ENCODE peak calls at places on chromosomes 13 and 19, in four cellular contexts. M is heart left ventricle, N is left ventricle myocardium inferior, K is H9. H is an unnamed sample. For H3K4me1, the result is how much of the 10 kb centered on the place peaks cover.

GRCh38 chr13:31540316-31540715 is 199.0 kb upstream of the RXFP2 start:
- DNase-seq in M (no peak), N (no peak), K (no peak), H (no peak)

GRCh38 chr13:23979361-23980159 is 82.3 kb upstream of the C1QTNF9B start:
- DNase-seq in M (peak), N (peak), K (peak), H (peak)

GRCh38 chr13:78239681-78240080 is 321.1 kb upstream of the EDNRB start:
- DNase-seq in M (no peak), N (no peak), K (peak), H (no peak)

GRCh38 chr13:90757127-90757680 is 590.3 kb upstream of the MIR17HG start:
- DNase-seq in M (no peak), N (no peak), K (no peak), H (no peak)

GRCh38 chr19:15449620-15450527 is at the start of gene WIZ:
- DNase-seq in M (peak), N (peak), K (peak), H (peak)

GRCh38 chr13:93226623-93227279 is at the start of gene GPC6:
- DNase-seq in M (no peak), N (no peak), K (peak), H (no peak)

GRCh38 chr13:44393391-44393790 is 19.8 kb downstream of the SERP2 start:
- DNase-seq in M (no peak), N (no peak), K (no peak), H (no peak)

GRCh38 chr13:80716610-80717081 is 375.7 kb upstream of the SPRY2 start:
- DNase-seq in M (no peak), N (no peak), K (no peak), H (no peak)

GRCh38 chr13:38687246-38688229 is 661 bp downstream of the FREM2 start:
- DNase-seq in M (peak), N (no peak), K (peak), H (peak)

GRCh38 chr13:80558074-80558473 is 217.1 kb upstream of the SPRY2 start:
- DNase-seq in M (no peak), N (no peak), K (no peak), H (no peak)

GRCh38 chr19:35212241-35212640 is 16.3 kb downstream of the FAM187B start:
- DNase-seq in M (no peak), N (no peak), K (no peak), H (no peak)

GRCh38 chr13:107192289-107192688 is 624.4 kb upstream of the ARGLU1 start:
- DNase-seq in M (no peak), N (no peak), K (no peak), H (no peak)

GRCh38 chr13:87661471-87661870 is 9.7 kb upstream of the SLITRK5 start:
- DNase-seq in M (no peak), N (no peak), K (no peak), H (no peak)

GRCh38 chr13:44273216-44273615 is 100.4 kb upstream of the SERP2 start:
- DNase-seq in M (no peak), N (no peak), K (no peak), H (no peak)

GRCh38 chr13:109344552-109345157 is 441.7 kb downstream of the IRS2 start:
- DNase-seq in M (no peak), N (no peak), K (no peak), H (no peak)

GRCh38 chr19:30115947-30116346 is 173.9 kb downstream of the URI1 start:
- DNase-seq in M (no peak), N (no peak), K (no peak), H (no peak)

GRCh38 chr13:105389373-105389772 is 1146.1 kb downstream of the EFNB2 start:
- DNase-seq in M (no peak), N (no peak), K (no peak), H (no peak)

GRCh38 chr13:77831870-77832269 is 86.8 kb downstream of the EDNRB start:
- DNase-seq in M (no peak), N (no peak), K (no peak), H (no peak)

GRCh38 chr19:29263305-29264080 is 50.5 kb upstream of the UQCRFS1 start:
- DNase-seq in M (no peak), N (peak), K (peak), H (no peak)

GRCh38 chr13:49812806-49813205 is 20.3 kb upstream of the KPNA3 start:
- DNase-seq in M (no peak), N (no peak), K (no peak), H (no peak)

GRCh38 chr19:6021878-6022569 is 44.1 kb upstream of the RANBP3 start:
- DNase-seq in M (peak), N (peak), K (peak), H (no peak)

GRCh38 chr13:73224708-73225107 is 165.9 kb downstream of the KLF5 start:
- DNase-seq in M (no peak), N (no peak), K (no peak), H (no peak)

GRCh38 chr13:26378116-26378515 is 124.2 kb downstream of the CDK8 start:
- DNase-seq in M (no peak), N (no peak), K (no peak), H (no peak)

DNA sequence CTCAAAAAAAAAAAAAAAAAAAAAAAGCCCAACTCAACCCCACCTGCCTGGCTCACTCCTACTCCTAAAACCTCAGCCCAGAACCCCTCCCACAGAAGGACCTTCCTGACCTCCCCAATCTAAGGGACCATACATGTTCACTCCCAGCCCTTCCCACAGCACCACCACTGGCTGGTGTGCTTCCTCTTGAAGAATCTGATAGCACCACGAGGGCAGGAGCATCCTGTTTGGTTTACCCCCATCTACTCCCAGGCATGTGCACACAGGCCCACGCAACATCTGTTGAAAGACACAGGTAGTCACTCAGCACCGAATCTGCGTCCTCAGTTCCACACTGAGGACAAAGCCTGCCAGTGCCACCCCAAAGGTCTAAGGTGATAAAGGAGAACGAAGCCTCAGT is 8.2 kb downstream of the LATS2 start:
- DNase-seq in M (no peak), N (no peak), K (no peak), H (no peak)
- H3K4me1 ChIP-seq in M (half or more), N (half or more), K (under half), H (under half)

GRCh38 chr13:71218960-71219359 is 648.0 kb downstream of the DACH1 start:
- DNase-seq in M (no peak), N (no peak), K (no peak), H (no peak)
- TF ChIP-seq CTCF in M (no peak), N (peak), K (peak), H (no peak)

GRCh38 chr19:38263696-38264485 is 482 bp upstream of the SPINT2 start:
- DNase-seq in M (no peak), N (no peak), K (peak), H (no peak)
- H3K4me1 ChIP-seq in M (under half), N (under half), K (under half), H (under half)

DNA sequence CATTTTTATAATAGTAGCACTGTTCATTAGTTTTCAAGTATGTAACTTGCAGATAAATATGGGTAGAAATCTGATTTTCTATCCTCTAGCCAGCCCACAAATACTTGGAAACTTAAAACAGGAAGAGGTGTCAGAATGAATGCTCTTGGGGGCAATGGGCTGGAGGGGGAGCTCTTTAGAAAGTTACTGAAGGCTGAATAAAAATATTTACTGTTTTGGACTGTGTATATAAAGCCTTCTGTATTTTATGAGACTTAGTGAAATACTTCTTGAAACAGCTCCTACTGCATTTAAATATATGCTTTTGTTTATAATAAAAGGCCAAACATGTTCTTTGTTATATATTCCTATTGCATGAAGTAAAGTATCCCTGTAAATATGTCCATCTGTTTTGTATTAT is 138.8 kb downstream of the RGCC start:
- DNase-seq in M (no peak), N (no peak), K (no peak), H (no peak)
- TF ChIP-seq CTCF in M (no peak), N (no peak), K (no peak), H (no peak)

GRCh38 chr13:99984463-99985242 is 3.1 kb downstream of the ZIC2 start:
- DNase-seq in M (no peak), N (no peak), K (peak), H (no peak)

GRCh38 chr13:99986751-99987150 is 5.2 kb downstream of the ZIC2 start:
- DNase-seq in M (no peak), N (no peak), K (no peak), H (no peak)

GRCh38 chr13:99985886-99986527 is 4.4 kb downstream of the ZIC2 start:
- DNase-seq in M (no peak), N (no peak), K (no peak), H (no peak)

GRCh38 chr13:99984134-99984462 is 2.5 kb downstream of the ZIC2 start:
- DNase-seq in M (no peak), N (no peak), K (no peak), H (no peak)

GRCh38 chr13:99985243-99985874 is 3.8 kb downstream of the ZIC2 start:
- DNase-seq in M (no peak), N (no peak), K (peak), H (no peak)
- H3K4me1 ChIP-seq in M (under half), N (under half), K (under half), H (under half)

GRCh38 chr19:40594657-40595077 is 6.5 kb upstream of the LTBP4 start:
- DNase-seq in M (no peak), N (no peak), K (no peak), H (no peak)
- TF ChIP-seq CTCF in M (no peak), N (no peak), K (no peak), H (peak)

GRCh38 chr19:39686739-39687138 is 17.5 kb upstream of the LGALS14 start:
- DNase-seq in M (no peak), N (no peak), K (no peak), H (no peak)

GRCh38 chr19:39695759-39696158 is 8.5 kb upstream of the LGALS14 start:
- DNase-seq in M (no peak), N (no peak), K (no peak), H (no peak)

GRCh38 chr19:39696418-39696817 is 7.9 kb upstream of the LGALS14 start:
- DNase-seq in M (no peak), N (no peak), K (no peak), H (no peak)

GRCh38 chr19:39692822-39693221 is 11.5 kb upstream of the LGALS14 start:
- DNase-seq in M (no peak), N (no peak), K (no peak), H (no peak)

GRCh38 chr19:39692166-39692565 is 12.1 kb upstream of the LGALS14 start:
- DNase-seq in M (no peak), N (no peak), K (no peak), H (no peak)
- H3K4me1 ChIP-seq in M (under half), N (under half), K (under half), H (under half)

DNA sequence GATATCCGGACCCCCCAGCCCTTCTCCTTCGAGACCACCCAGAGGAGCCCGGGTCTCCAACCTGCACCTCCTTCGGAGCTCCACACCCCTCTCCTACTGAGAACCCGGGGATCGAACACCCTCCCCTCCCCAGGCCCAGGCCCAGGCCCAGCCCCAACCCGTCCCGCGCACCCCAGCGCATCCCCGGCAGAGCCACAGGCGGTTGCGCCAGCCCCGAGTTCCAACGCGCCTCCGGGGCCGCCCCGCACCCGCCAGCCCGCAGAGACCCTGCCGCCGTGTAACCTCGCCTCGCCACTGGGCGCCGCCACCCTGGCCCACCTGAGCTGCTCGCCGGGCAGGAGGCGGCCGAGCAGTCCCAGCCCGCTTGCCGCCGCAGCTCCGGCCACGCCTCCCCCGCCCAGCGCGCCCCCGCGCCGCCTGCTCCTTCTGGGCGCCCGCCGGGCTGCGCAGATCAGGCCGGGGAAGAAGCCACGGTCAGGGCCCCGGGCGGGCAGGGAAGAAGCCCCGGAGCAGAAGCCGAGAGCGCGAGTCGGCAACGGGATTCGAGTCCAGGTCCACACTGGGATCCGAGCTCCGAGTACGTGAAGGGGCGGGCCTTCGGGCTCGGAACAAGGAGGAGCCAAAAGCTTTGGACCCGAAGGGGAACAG is at the start of gene MBOAT7:
- DNase-seq in M (no peak), N (no peak), K (no peak), H (no peak)
- TF ChIP-seq CTCF in M (no peak), N (peak), K (peak), H (peak)

GRCh38 chr13:98301721-98302120 is 124.7 kb upstream of the RNF113B start:
- DNase-seq in M (no peak), N (no peak), K (no peak), H (no peak)

GRCh38 chr13:98300956-98301641 is 124.0 kb upstream of the RNF113B start:
- DNase-seq in M (no peak), N (no peak), K (no peak), H (no peak)

GRCh38 chr13:98305670-98306069 is 128.6 kb upstream of the RNF113B start:
- DNase-seq in M (no peak), N (no peak), K (no peak), H (no peak)

GRCh38 chr13:98307392-98307743 is 130.3 kb upstream of the RNF113B start:
- DNase-seq in M (no peak), N (no peak), K (no peak), H (no peak)

GRCh38 chr13:98303858-98304257 is 126.8 kb upstream of the RNF113B start:
- DNase-seq in M (no peak), N (no peak), K (no peak), H (no peak)
- H3K4me1 ChIP-seq in M (under half), N (under half), K (under half), H (under half)

GRCh38 chr19:17724655-17725054 is 5.4 kb downstream of the MAP1S start:
- DNase-seq in M (no peak), N (no peak), K (no peak), H (no peak)

GRCh38 chr19:17727843-17728242 is 8.6 kb downstream of the MAP1S start:
- DNase-seq in M (no peak), N (no peak), K (no peak), H (no peak)

GRCh38 chr19:17726136-17726741 is 7.0 kb downstream of the MAP1S start:
- DNase-seq in M (peak), N (no peak), K (no peak), H (no peak)

GRCh38 chr19:17726914-17727773 is 7.9 kb downstream of the MAP1S start:
- DNase-seq in M (peak), N (no peak), K (no peak), H (no peak)

DNA sequence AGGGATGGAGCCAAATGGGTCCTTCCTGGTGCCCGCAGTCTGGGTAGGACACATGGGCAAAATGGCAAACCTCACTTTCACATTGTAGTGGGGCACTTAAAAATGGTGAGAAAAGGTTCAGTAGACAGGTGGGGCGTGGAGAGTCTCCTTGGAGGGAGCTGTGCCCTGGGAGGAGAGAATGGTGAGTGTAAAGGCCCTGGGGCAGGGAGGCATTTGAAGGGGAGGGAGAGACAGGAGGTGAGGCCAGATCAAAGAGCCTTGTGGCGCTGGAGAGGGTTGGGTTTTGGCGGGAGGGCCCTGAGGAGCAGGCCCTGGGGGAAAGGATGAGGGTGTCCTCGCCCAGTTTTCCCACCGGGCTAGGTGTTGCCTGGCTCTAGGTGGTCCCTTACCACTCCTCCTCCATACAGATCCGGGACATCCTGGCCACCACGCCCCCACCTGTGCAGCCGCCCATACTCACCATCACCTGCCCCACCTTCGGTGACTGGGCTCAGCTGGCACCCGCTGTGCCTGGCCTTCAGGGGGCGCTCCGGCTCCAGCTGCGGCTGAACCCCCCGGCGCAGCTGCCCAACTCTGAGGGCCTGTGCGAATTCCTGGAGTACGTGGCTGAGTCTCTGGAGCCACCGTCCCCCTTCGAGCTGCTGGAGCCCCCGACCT is 6.3 kb downstream of the MAP1S start:
- DNase-seq in M (no peak), N (no peak), K (peak), H (no peak)
- TF ChIP-seq CTCF in M (no peak), N (no peak), K (peak), H (peak)